ENCODE peak calls at places on chromosomes 6 and 20, in four cellular contexts. G, U, Z and X are unnamed samples.

GRCh38 chr6:165929607-165930006 is 238.0 kb downstream of the TBXT start:
- DNase-seq in G (no peak), U (no peak), Z (no peak), X (no peak)

GRCh38 chr6:53284901-53285300 is 63.8 kb downstream of the ELOVL5 start:
- DNase-seq in G (no peak), U (no peak), Z (no peak), X (no peak)

GRCh38 chr20:35252037-35252461 is 25.6 kb downstream of the MMP24 start:
- DNase-seq in G (no peak), U (no peak), Z (peak), X (no peak)

GRCh38 chr6:114200896-114201295 is 141.9 kb downstream of the HS3ST5 start:
- DNase-seq in G (no peak), U (no peak), Z (no peak), X (no peak)

GRCh38 chr20:5870462-5871021 is 79.8 kb downstream of the TRMT6 start:
- DNase-seq in G (no peak), U (no peak), Z (no peak), X (no peak)

GRCh38 chr6:89974776-89975175 is 80.5 kb downstream of the GJA10 start:
- DNase-seq in G (no peak), U (no peak), Z (no peak), X (no peak)

GRCh38 chr6:37624606-37625574 is 72.8 kb downstream of the MDGA1 start:
- DNase-seq in G (peak), U (peak), Z (peak), X (peak)

GRCh38 chr6:4259391-4259790 is 124.0 kb upstream of the ECI2 start:
- DNase-seq in G (no peak), U (no peak), Z (no peak), X (no peak)

GRCh38 chr6:156347251-156348049 is 429.7 kb upstream of the ARID1B start:
- DNase-seq in G (no peak), U (no peak), Z (no peak), X (no peak)

GRCh38 chr20:55054443-55054842 is 579.0 kb downstream of the DOK5 start:
- DNase-seq in G (peak), U (no peak), Z (no peak), X (no peak)

GRCh38 chr20:14673164-14673563 is 335.8 kb upstream of the FLRT3 start:
- DNase-seq in G (no peak), U (no peak), Z (no peak), X (no peak)

GRCh38 chr6:85641522-85641915 is 1.2 kb downstream of the SYNCRIP start:
- DNase-seq in G (peak), U (no peak), Z (no peak), X (peak)

GRCh38 chr6:148720371-148720770 is 26.5 kb upstream of the UST start:
- DNase-seq in G (peak), U (no peak), Z (no peak), X (no peak)

GRCh38 chr6:168408504-168409136 is 32.4 kb upstream of the SMOC2 start:
- DNase-seq in G (no peak), U (no peak), Z (no peak), X (no peak)

GRCh38 chr6:5764401-5764955 is 242.2 kb downstream of the NRN1 start:
- DNase-seq in G (peak), U (peak), Z (no peak), X (peak)

GRCh38 chr6:1885576-1886003 is 275.9 kb downstream of the FOXC1 start:
- DNase-seq in G (no peak), U (no peak), Z (no peak), X (no peak)

GRCh38 chr6:56359201-56359899 is 112.0 kb upstream of the COL21A1 start:
- DNase-seq in G (peak), U (no peak), Z (peak), X (peak)

GRCh38 chr6:40346241-40346640 is 240.9 kb downstream of the LRFN2 start:
- DNase-seq in G (no peak), U (no peak), Z (no peak), X (no peak)

GRCh38 chr6:109456710-109457595 is 1.4 kb upstream of the MICAL1 start:
- DNase-seq in G (peak), U (peak), Z (no peak), X (peak)

GRCh38 chr20:49729780-49730179 is 16.1 kb upstream of the B4GALT5 start:
- DNase-seq in G (no peak), U (no peak), Z (no peak), X (no peak)

GRCh38 chr6:105609375-105609991 is 206.6 kb upstream of the PREP start:
- DNase-seq in G (peak), U (no peak), Z (no peak), X (no peak)

GRCh38 chr6:64034840-64035656 is 399.4 kb downstream of the PHF3 start:
- DNase-seq in G (peak), U (no peak), Z (no peak), X (no peak)